ENCODE peak calls at places on chromosomes 3 and 15, in four cellular contexts. S is KBM-7, W is caudate nucleus, A is HEK293T. U is an unnamed sample.
A peak's percentile ranks its signal among the peaks of the same experiment; 100 is the strongest.

GRCh38 chr15:80514071-80514780 is 110.0 kb downstream of the ARNT2 start:
- DNase-seq in S (no peak), A (no peak), W (no peak), U (no peak)

GRCh38 chr15:93524432-93524831 is 435.4 kb upstream of the RGMA start:
- DNase-seq in A (no peak), W (no peak), S (no peak), U (no peak)

GRCh38 chr15:31145271-31145911 is 43.9 kb upstream of the TRPM1 start:
- DNase-seq in S (peak; percentile 26), A (no peak), W (no peak), U (no peak)

GRCh38 chr3:23198801-23199200 is 4.3 kb upstream of the UBE2E2 start:
- DNase-seq in A (no peak), W (no peak), S (no peak), U (no peak)

GRCh38 chr15:66564136-66565041 is 1.4 kb downstream of the LCTL start:
- DNase-seq in W (peak; percentile 33), S (no peak), A (no peak), U (no peak)

GRCh38 chr3:25610167-25610566 is 54.5 kb downstream of the TOP2B start:
- DNase-seq in S (no peak), W (no peak), A (no peak), U (no peak)

GRCh38 chr3:40524571-40525285 is at the start of gene ZNF621:
- DNase-seq in W (peak; percentile 79), S (peak; percentile 87), A (peak; percentile 92), U (peak; percentile 87)

GRCh38 chr15:65304393-65305143 is at the start of gene RNU5B-1:
- DNase-seq in A (peak; percentile 77), S (peak; percentile 99), W (peak; percentile 28), U (peak; percentile 96)

GRCh38 chr15:55526559-55527036 is 18.6 kb upstream of the DNAAF4 start:
- DNase-seq in S (peak; percentile 64), A (peak; percentile 50), W (no peak), U (no peak)

GRCh38 chr3:31832576-31832975 is 148.5 kb downstream of the OSBPL10 start:
- DNase-seq in A (no peak), W (no peak), S (no peak), U (no peak)

GRCh38 chr15:73564255-73564654 is 68.9 kb downstream of the NPTN start:
- DNase-seq in S (peak; percentile 86), W (peak; percentile 14), A (no peak), U (no peak)

GRCh38 chr3:86993704-86994103 is 2.8 kb upstream of the VGLL3 start:
- DNase-seq in S (peak; percentile 17), W (no peak), A (no peak), U (no peak)

GRCh38 chr3:133868166-133868565 is 27.5 kb downstream of the RAB6B start:
- DNase-seq in A (no peak), W (no peak), S (no peak), U (no peak)

GRCh38 chr3:13009132-13009945 is 63.9 kb downstream of the IQSEC1 start:
- DNase-seq in S (peak; percentile 95), W (no peak), A (no peak), U (peak; percentile 30)

GRCh38 chr3:179146911-179147570 is 1.1 kb upstream of the PIK3CA start:
- DNase-seq in A (peak; percentile 25), S (peak; percentile 90), W (peak; percentile 64), U (no peak)

GRCh38 chr3:53257465-53257864 is 1.6 kb upstream of the TKT start:
- DNase-seq in W (no peak), S (no peak), A (no peak), U (no peak)

GRCh38 chr15:78766041-78766440 is 45.2 kb downstream of the ADAMTS7 start:
- DNase-seq in A (no peak), S (no peak), W (no peak), U (no peak)

GRCh38 chr3:112038863-112039262 is 4.3 kb downstream of the TMPRSS7 start:
- DNase-seq in W (peak; percentile 28), S (no peak), A (no peak), U (no peak)

GRCh38 chr3:142809259-142809658 is 79.6 kb downstream of the PCOLCE2 start:
- DNase-seq in A (no peak), S (no peak), W (no peak), U (no peak)

GRCh38 chr3:125051715-125052581 is 3.8 kb downstream of the HEG1 start:
- DNase-seq in S (peak; percentile 78), W (no peak), A (no peak), U (peak; percentile 30)

GRCh38 chr3:117439812-117440211 is 730.2 kb downstream of the TUSC7 start:
- DNase-seq in W (peak; percentile 35), S (peak; percentile 67), A (no peak), U (peak; percentile 15)

GRCh38 chr15:38029741-38030140 is 95.3 kb downstream of the TMCO5A start:
- DNase-seq in S (no peak), W (no peak), A (no peak), U (no peak)

GRCh38 chr15:66703540-66703941 is 1.5 kb downstream of the SMAD6 start:
- DNase-seq in S (no peak), W (no peak), A (no peak), U (no peak)

GRCh38 chr15:25905140-25905539 is 42.0 kb upstream of the ATP10A start:
- DNase-seq in A (no peak), S (no peak), W (no peak), U (no peak)

GRCh38 chr3:115248274-115248673 is 101.2 kb upstream of the ZBTB20 start:
- DNase-seq in W (no peak), S (no peak), A (no peak), U (no peak)

GRCh38 chr15:56215769-56216168 is 27.9 kb downstream of the RFX7 start:
- DNase-seq in A (peak; percentile 18), S (no peak), W (no peak), U (no peak)

GRCh38 chr3:57544181-57545125 is at the start of gene DNAH12:
- DNase-seq in S (peak; percentile 66), A (peak; percentile 78), W (no peak), U (no peak)

GRCh38 chr3:52221563-52222318 is 3.7 kb downstream of the TLR9 start:
- DNase-seq in W (no peak), S (no peak), A (no peak), U (no peak)

GRCh38 chr3:12444582-12445468 is 39.5 kb upstream of the TSEN2 start:
- DNase-seq in S (no peak), A (peak; percentile 42), W (no peak), U (no peak)

GRCh38 chr3:133038089-133038730 is at the start of gene TMEM108:
- DNase-seq in A (peak; percentile 95), W (peak; percentile 80), S (no peak), U (peak; percentile 86)

GRCh38 chr15:60315878-60316277 is 81.9 kb downstream of the ANXA2 start:
- DNase-seq in W (no peak), S (no peak), A (no peak), U (no peak)

U was measured in hippocampal formation.